ENCODE peak calls at places on chromosome 17, in five cellular contexts. One of them, this sample, is unnamed.

GRCh38 chr17:35843698-35844097 is 25.0 kb downstream of the HEATR9 start:
- DNase-seq in HS-5: no peak
- DNase-seq in NCI-H2029: no peak
- DNase-seq in nucleus accumbens: no peak
- DNase-seq in WTC11: no peak
- DNase-seq in this sample: no peak

GRCh38 chr17:33954597-33954996 is 300.5 kb upstream of the CCL2 start:
- DNase-seq in HS-5: no peak
- DNase-seq in NCI-H2029: no peak
- DNase-seq in nucleus accumbens: no peak
- DNase-seq in WTC11: no peak
- DNase-seq in this sample: no peak

GRCh38 chr17:80221401-80221800 is 1.2 kb downstream of the SLC26A11 start:
- DNase-seq in HS-5: no peak
- DNase-seq in NCI-H2029: no peak
- DNase-seq in nucleus accumbens: no peak
- DNase-seq in WTC11: no peak
- DNase-seq in this sample: no peak

GRCh38 chr17:11264183-11264871 is 23.3 kb downstream of the SHISA6 start:
- DNase-seq in HS-5: no peak
- DNase-seq in NCI-H2029: no peak
- DNase-seq in nucleus accumbens: no peak
- DNase-seq in WTC11: no peak
- DNase-seq in this sample: no peak

GRCh38 chr17:21524211-21524591 is 148.0 kb downstream of the KCNJ12 start:
- DNase-seq in HS-5: no peak
- DNase-seq in NCI-H2029: no peak
- DNase-seq in nucleus accumbens: no peak
- DNase-seq in WTC11: no peak
- DNase-seq in this sample: no peak

GRCh38 chr17:68600123-68600880 is 865 bp downstream of the FAM20A start:
- DNase-seq in HS-5: no peak
- DNase-seq in NCI-H2029: no peak
- DNase-seq in nucleus accumbens: no peak
- DNase-seq in WTC11: peak; percentile 81
- DNase-seq in this sample: peak; percentile 61

GRCh38 chr17:37182786-37183185 is 193.0 kb upstream of the C17orf78 start:
- DNase-seq in HS-5: peak; percentile 8
- DNase-seq in NCI-H2029: no peak
- DNase-seq in nucleus accumbens: no peak
- DNase-seq in WTC11: no peak
- DNase-seq in this sample: no peak

GRCh38 chr17:49696233-49696761 is 11.5 kb downstream of the SLC35B1 start:
- DNase-seq in HS-5: no peak
- DNase-seq in NCI-H2029: no peak
- DNase-seq in nucleus accumbens: no peak
- DNase-seq in WTC11: no peak
- DNase-seq in this sample: no peak